ENCODE peak calls at places on chromosomes 6 and 20, in six cellular contexts. One of them, this sample, is unnamed.

GRCh38 chr6:85112540-85112939 is 337.3 kb upstream of the NT5E start:
- DNase-seq in T-cell: no peak
- DNase-seq in upper lobe of right lung: no peak
- DNase-seq in activated naive CD8-positive, alpha-beta T cell treated with anti-CD3 and anti-CD28 coated beads, Interleukin-2, amount 50 U/mL, for 24 hours: no peak
- DNase-seq in CD4-positive, CD25-positive, alpha-beta regulatory T cell: no peak
- DNase-seq in cerebellum: no peak
- DNase-seq in this sample: no peak

GRCh38 chr20:47262365-47263013 is 94.0 kb downstream of the ZMYND8 start:
- DNase-seq in activated naive CD8-positive, alpha-beta T cell treated with anti-CD3 and anti-CD28 coated beads, Interleukin-2, amount 50 U/mL, for 24 hours: no peak
- DNase-seq in T-cell: no peak
- DNase-seq in CD4-positive, CD25-positive, alpha-beta regulatory T cell: no peak
- DNase-seq in cerebellum: no peak
- DNase-seq in upper lobe of right lung: no peak
- DNase-seq in this sample: no peak

GRCh38 chr20:2164966-2165365 is 63.3 kb downstream of the STK35 start:
- DNase-seq in cerebellum: no peak
- DNase-seq in CD4-positive, CD25-positive, alpha-beta regulatory T cell: no peak
- DNase-seq in T-cell: no peak
- DNase-seq in upper lobe of right lung: no peak
- DNase-seq in activated naive CD8-positive, alpha-beta T cell treated with anti-CD3 and anti-CD28 coated beads, Interleukin-2, amount 50 U/mL, for 24 hours: no peak
- DNase-seq in this sample: no peak

GRCh38 chr20:44799691-44800090 is 10.7 kb downstream of the RIMS4 start:
- DNase-seq in cerebellum: no peak
- DNase-seq in upper lobe of right lung: no peak
- DNase-seq in activated naive CD8-positive, alpha-beta T cell treated with anti-CD3 and anti-CD28 coated beads, Interleukin-2, amount 50 U/mL, for 24 hours: no peak
- DNase-seq in CD4-positive, CD25-positive, alpha-beta regulatory T cell: no peak
- DNase-seq in T-cell: no peak
- DNase-seq in this sample: no peak

GRCh38 chr20:62297449-62298227 is 5.2 kb upstream of the ADRM1 start:
- DNase-seq in activated naive CD8-positive, alpha-beta T cell treated with anti-CD3 and anti-CD28 coated beads, Interleukin-2, amount 50 U/mL, for 24 hours: no peak
- DNase-seq in CD4-positive, CD25-positive, alpha-beta regulatory T cell: no peak
- DNase-seq in cerebellum: no peak
- DNase-seq in upper lobe of right lung: no peak
- DNase-seq in T-cell: no peak
- DNase-seq in this sample: no peak

GRCh38 chr20:35273449-35274171 is 4.3 kb downstream of the MMP24OS start:
- DNase-seq in upper lobe of right lung: peak
- DNase-seq in cerebellum: peak
- DNase-seq in CD4-positive, CD25-positive, alpha-beta regulatory T cell: no peak
- DNase-seq in T-cell: no peak
- DNase-seq in activated naive CD8-positive, alpha-beta T cell treated with anti-CD3 and anti-CD28 coated beads, Interleukin-2, amount 50 U/mL, for 24 hours: no peak
- DNase-seq in this sample: peak

GRCh38 chr6:105793132-105793531 is 293.0 kb upstream of the PRDM1 start:
- DNase-seq in activated naive CD8-positive, alpha-beta T cell treated with anti-CD3 and anti-CD28 coated beads, Interleukin-2, amount 50 U/mL, for 24 hours: no peak
- DNase-seq in upper lobe of right lung: no peak
- DNase-seq in CD4-positive, CD25-positive, alpha-beta regulatory T cell: no peak
- DNase-seq in T-cell: no peak
- DNase-seq in cerebellum: no peak
- DNase-seq in this sample: peak

GRCh38 chr20:23152308-23152892 is 66.3 kb upstream of the CD93 start:
- DNase-seq in upper lobe of right lung: no peak
- DNase-seq in CD4-positive, CD25-positive, alpha-beta regulatory T cell: no peak
- DNase-seq in T-cell: no peak
- DNase-seq in cerebellum: no peak
- DNase-seq in activated naive CD8-positive, alpha-beta T cell treated with anti-CD3 and anti-CD28 coated beads, Interleukin-2, amount 50 U/mL, for 24 hours: no peak
- DNase-seq in this sample: no peak

GRCh38 chr20:50710492-50711063 is 19.2 kb upstream of the RIPOR3 start:
- DNase-seq in upper lobe of right lung: no peak
- DNase-seq in activated naive CD8-positive, alpha-beta T cell treated with anti-CD3 and anti-CD28 coated beads, Interleukin-2, amount 50 U/mL, for 24 hours: no peak
- DNase-seq in CD4-positive, CD25-positive, alpha-beta regulatory T cell: no peak
- DNase-seq in cerebellum: no peak
- DNase-seq in T-cell: no peak
- DNase-seq in this sample: no peak

GRCh38 chr20:54848984-54849538 is 373.7 kb downstream of the DOK5 start:
- DNase-seq in T-cell: no peak
- DNase-seq in CD4-positive, CD25-positive, alpha-beta regulatory T cell: no peak
- DNase-seq in cerebellum: no peak
- DNase-seq in upper lobe of right lung: no peak
- DNase-seq in activated naive CD8-positive, alpha-beta T cell treated with anti-CD3 and anti-CD28 coated beads, Interleukin-2, amount 50 U/mL, for 24 hours: no peak
- DNase-seq in this sample: no peak

GRCh38 chr20:56420028-56420427 is 8.0 kb downstream of the CASS4 start:
- DNase-seq in T-cell: no peak
- DNase-seq in cerebellum: no peak
- DNase-seq in upper lobe of right lung: no peak
- DNase-seq in activated naive CD8-positive, alpha-beta T cell treated with anti-CD3 and anti-CD28 coated beads, Interleukin-2, amount 50 U/mL, for 24 hours: no peak
- DNase-seq in CD4-positive, CD25-positive, alpha-beta regulatory T cell: no peak
- DNase-seq in this sample: no peak

GRCh38 chr20:62739581-62740285 is 31.1 kb downstream of the NTSR1 start:
- DNase-seq in upper lobe of right lung: peak
- DNase-seq in T-cell: no peak
- DNase-seq in cerebellum: no peak
- DNase-seq in CD4-positive, CD25-positive, alpha-beta regulatory T cell: peak
- DNase-seq in activated naive CD8-positive, alpha-beta T cell treated with anti-CD3 and anti-CD28 coated beads, Interleukin-2, amount 50 U/mL, for 24 hours: peak
- DNase-seq in this sample: no peak

GRCh38 chr20:33671573-33672288 is 2.5 kb downstream of the NECAB3 start:
- DNase-seq in cerebellum: no peak
- DNase-seq in CD4-positive, CD25-positive, alpha-beta regulatory T cell: no peak
- DNase-seq in activated naive CD8-positive, alpha-beta T cell treated with anti-CD3 and anti-CD28 coated beads, Interleukin-2, amount 50 U/mL, for 24 hours: no peak
- DNase-seq in upper lobe of right lung: no peak
- DNase-seq in T-cell: no peak
- DNase-seq in this sample: no peak

GRCh38 chr20:49030954-49031619 is 15.0 kb upstream of the CSE1L start:
- DNase-seq in upper lobe of right lung: peak
- DNase-seq in CD4-positive, CD25-positive, alpha-beta regulatory T cell: no peak
- DNase-seq in T-cell: no peak
- DNase-seq in activated naive CD8-positive, alpha-beta T cell treated with anti-CD3 and anti-CD28 coated beads, Interleukin-2, amount 50 U/mL, for 24 hours: no peak
- DNase-seq in cerebellum: no peak
- DNase-seq in this sample: peak

GRCh38 chr6:35737413-35738211 is 780 bp downstream of the ARMC12 start:
- DNase-seq in activated naive CD8-positive, alpha-beta T cell treated with anti-CD3 and anti-CD28 coated beads, Interleukin-2, amount 50 U/mL, for 24 hours: no peak
- DNase-seq in upper lobe of right lung: no peak
- DNase-seq in T-cell: no peak
- DNase-seq in CD4-positive, CD25-positive, alpha-beta regulatory T cell: no peak
- DNase-seq in cerebellum: peak
- DNase-seq in this sample: peak

GRCh38 chr6:14354919-14355572 is 237.5 kb downstream of the CD83 start:
- DNase-seq in CD4-positive, CD25-positive, alpha-beta regulatory T cell: no peak
- DNase-seq in T-cell: no peak
- DNase-seq in upper lobe of right lung: no peak
- DNase-seq in cerebellum: no peak
- DNase-seq in activated naive CD8-positive, alpha-beta T cell treated with anti-CD3 and anti-CD28 coated beads, Interleukin-2, amount 50 U/mL, for 24 hours: peak
- DNase-seq in this sample: peak

GRCh38 chr6:36547646-36548400 is 544 bp upstream of the STK38 start:
- DNase-seq in CD4-positive, CD25-positive, alpha-beta regulatory T cell: no peak
- DNase-seq in T-cell: no peak
- DNase-seq in upper lobe of right lung: no peak
- DNase-seq in cerebellum: no peak
- DNase-seq in activated naive CD8-positive, alpha-beta T cell treated with anti-CD3 and anti-CD28 coated beads, Interleukin-2, amount 50 U/mL, for 24 hours: peak
- DNase-seq in this sample: no peak

GRCh38 chr6:127920804-127921203 is 19.9 kb upstream of the THEMIS start:
- DNase-seq in upper lobe of right lung: no peak
- DNase-seq in CD4-positive, CD25-positive, alpha-beta regulatory T cell: no peak
- DNase-seq in T-cell: no peak
- DNase-seq in activated naive CD8-positive, alpha-beta T cell treated with anti-CD3 and anti-CD28 coated beads, Interleukin-2, amount 50 U/mL, for 24 hours: no peak
- DNase-seq in cerebellum: no peak
- DNase-seq in this sample: peak

GRCh38 chr6:3879194-3879952 is 30.2 kb downstream of the FAM50B start:
- DNase-seq in cerebellum: no peak
- DNase-seq in CD4-positive, CD25-positive, alpha-beta regulatory T cell: no peak
- DNase-seq in upper lobe of right lung: no peak
- DNase-seq in T-cell: no peak
- DNase-seq in activated naive CD8-positive, alpha-beta T cell treated with anti-CD3 and anti-CD28 coated beads, Interleukin-2, amount 50 U/mL, for 24 hours: no peak
- DNase-seq in this sample: no peak

GRCh38 chr6:39451831-39452230 is 129.3 kb upstream of the KCNK16 start:
- DNase-seq in upper lobe of right lung: no peak
- DNase-seq in cerebellum: no peak
- DNase-seq in T-cell: no peak
- DNase-seq in CD4-positive, CD25-positive, alpha-beta regulatory T cell: no peak
- DNase-seq in activated naive CD8-positive, alpha-beta T cell treated with anti-CD3 and anti-CD28 coated beads, Interleukin-2, amount 50 U/mL, for 24 hours: peak
- DNase-seq in this sample: no peak

GRCh38 chr6:42864602-42865001 is 14.8 kb upstream of the RPL7L1 start:
- DNase-seq in activated naive CD8-positive, alpha-beta T cell treated with anti-CD3 and anti-CD28 coated beads, Interleukin-2, amount 50 U/mL, for 24 hours: no peak
- DNase-seq in CD4-positive, CD25-positive, alpha-beta regulatory T cell: no peak
- DNase-seq in upper lobe of right lung: no peak
- DNase-seq in cerebellum: no peak
- DNase-seq in T-cell: no peak
- DNase-seq in this sample: no peak

GRCh38 chr6:105469951-105470350 is 67.1 kb upstream of the PREP start:
- DNase-seq in T-cell: no peak
- DNase-seq in activated naive CD8-positive, alpha-beta T cell treated with anti-CD3 and anti-CD28 coated beads, Interleukin-2, amount 50 U/mL, for 24 hours: no peak
- DNase-seq in upper lobe of right lung: no peak
- DNase-seq in CD4-positive, CD25-positive, alpha-beta regulatory T cell: no peak
- DNase-seq in cerebellum: no peak
- DNase-seq in this sample: no peak

GRCh38 chr6:132214716-132215115 is 186.6 kb downstream of the MOXD1 start:
- DNase-seq in activated naive CD8-positive, alpha-beta T cell treated with anti-CD3 and anti-CD28 coated beads, Interleukin-2, amount 50 U/mL, for 24 hours: no peak
- DNase-seq in upper lobe of right lung: no peak
- DNase-seq in T-cell: no peak
- DNase-seq in CD4-positive, CD25-positive, alpha-beta regulatory T cell: no peak
- DNase-seq in cerebellum: no peak
- DNase-seq in this sample: peak

GRCh38 chr6:29112135-29112534 is 4.3 kb downstream of the OR2J3 start:
- DNase-seq in cerebellum: no peak
- DNase-seq in upper lobe of right lung: no peak
- DNase-seq in CD4-positive, CD25-positive, alpha-beta regulatory T cell: no peak
- DNase-seq in T-cell: no peak
- DNase-seq in activated naive CD8-positive, alpha-beta T cell treated with anti-CD3 and anti-CD28 coated beads, Interleukin-2, amount 50 U/mL, for 24 hours: no peak
- DNase-seq in this sample: no peak

GRCh38 chr6:74289881-74290280 is 593.9 kb downstream of the CD109 start:
- DNase-seq in T-cell: no peak
- DNase-seq in upper lobe of right lung: no peak
- DNase-seq in cerebellum: no peak
- DNase-seq in CD4-positive, CD25-positive, alpha-beta regulatory T cell: no peak
- DNase-seq in activated naive CD8-positive, alpha-beta T cell treated with anti-CD3 and anti-CD28 coated beads, Interleukin-2, amount 50 U/mL, for 24 hours: no peak
- DNase-seq in this sample: no peak

GRCh38 chr6:138592698-138593097 is 93.4 kb upstream of the NHSL1 start:
- DNase-seq in cerebellum: no peak
- DNase-seq in CD4-positive, CD25-positive, alpha-beta regulatory T cell: no peak
- DNase-seq in T-cell: no peak
- DNase-seq in activated naive CD8-positive, alpha-beta T cell treated with anti-CD3 and anti-CD28 coated beads, Interleukin-2, amount 50 U/mL, for 24 hours: no peak
- DNase-seq in upper lobe of right lung: no peak
- DNase-seq in this sample: no peak

GRCh38 chr6:149431905-149432775 is 32.1 kb downstream of the SUMO4 start:
- DNase-seq in CD4-positive, CD25-positive, alpha-beta regulatory T cell: peak
- DNase-seq in T-cell: peak
- DNase-seq in upper lobe of right lung: peak
- DNase-seq in cerebellum: peak
- DNase-seq in activated naive CD8-positive, alpha-beta T cell treated with anti-CD3 and anti-CD28 coated beads, Interleukin-2, amount 50 U/mL, for 24 hours: peak
- DNase-seq in this sample: peak

GRCh38 chr6:39218868-39219567 is 10.3 kb downstream of the KCNK5 start:
- DNase-seq in CD4-positive, CD25-positive, alpha-beta regulatory T cell: no peak
- DNase-seq in T-cell: no peak
- DNase-seq in activated naive CD8-positive, alpha-beta T cell treated with anti-CD3 and anti-CD28 coated beads, Interleukin-2, amount 50 U/mL, for 24 hours: no peak
- DNase-seq in cerebellum: no peak
- DNase-seq in upper lobe of right lung: no peak
- DNase-seq in this sample: no peak

GRCh38 chr20:30912006-30912660 is 345.3 kb upstream of the DEFB115 start:
- DNase-seq in upper lobe of right lung: no peak
- DNase-seq in cerebellum: no peak
- DNase-seq in activated naive CD8-positive, alpha-beta T cell treated with anti-CD3 and anti-CD28 coated beads, Interleukin-2, amount 50 U/mL, for 24 hours: no peak
- DNase-seq in T-cell: no peak
- DNase-seq in CD4-positive, CD25-positive, alpha-beta regulatory T cell: no peak
- DNase-seq in this sample: no peak

GRCh38 chr6:107820571-107821261 is 3.4 kb downstream of the SCML4 start:
- DNase-seq in cerebellum: peak
- DNase-seq in activated naive CD8-positive, alpha-beta T cell treated with anti-CD3 and anti-CD28 coated beads, Interleukin-2, amount 50 U/mL, for 24 hours: peak
- DNase-seq in T-cell: peak
- DNase-seq in upper lobe of right lung: no peak
- DNase-seq in CD4-positive, CD25-positive, alpha-beta regulatory T cell: no peak
- DNase-seq in this sample: peak

GRCh38 chr6:139013185-139013800 is 15.3 kb upstream of the ABRACL start:
- DNase-seq in T-cell: no peak
- DNase-seq in cerebellum: no peak
- DNase-seq in activated naive CD8-positive, alpha-beta T cell treated with anti-CD3 and anti-CD28 coated beads, Interleukin-2, amount 50 U/mL, for 24 hours: no peak
- DNase-seq in CD4-positive, CD25-positive, alpha-beta regulatory T cell: no peak
- DNase-seq in upper lobe of right lung: no peak
- DNase-seq in this sample: no peak

GRCh38 chr20:3156811-3157619 is 2.6 kb downstream of the FASTKD5 start:
- DNase-seq in CD4-positive, CD25-positive, alpha-beta regulatory T cell: no peak
- DNase-seq in T-cell: no peak
- DNase-seq in activated naive CD8-positive, alpha-beta T cell treated with anti-CD3 and anti-CD28 coated beads, Interleukin-2, amount 50 U/mL, for 24 hours: no peak
- DNase-seq in upper lobe of right lung: no peak
- DNase-seq in cerebellum: no peak
- DNase-seq in this sample: no peak

GRCh38 chr6:160177220-160177619 is 55.6 kb downstream of the SLC22A1 start:
- DNase-seq in T-cell: no peak
- DNase-seq in upper lobe of right lung: no peak
- DNase-seq in cerebellum: no peak
- DNase-seq in CD4-positive, CD25-positive, alpha-beta regulatory T cell: no peak
- DNase-seq in activated naive CD8-positive, alpha-beta T cell treated with anti-CD3 and anti-CD28 coated beads, Interleukin-2, amount 50 U/mL, for 24 hours: no peak
- DNase-seq in this sample: no peak

GRCh38 chr6:54493138-54493537 is 184.9 kb downstream of the TINAG start:
- DNase-seq in CD4-positive, CD25-positive, alpha-beta regulatory T cell: no peak
- DNase-seq in cerebellum: no peak
- DNase-seq in activated naive CD8-positive, alpha-beta T cell treated with anti-CD3 and anti-CD28 coated beads, Interleukin-2, amount 50 U/mL, for 24 hours: no peak
- DNase-seq in upper lobe of right lung: no peak
- DNase-seq in T-cell: no peak
- DNase-seq in this sample: no peak